ENCODE peak calls at places on chromosomes 7 and 10, in six cellular contexts. Y is IMR-90, D is H1, V is trophoblast cell, X is neuronal stem cell, R is mesendoderm. U is an unnamed sample.

GRCh38 chr10:131041361-131041916 is 270.1 kb downstream of the TCERG1L start:
- DNase-seq in V (no peak), R (no peak), X (no peak), D (no peak), Y (no peak), U (no peak)

GRCh38 chr7:115707684-115708341 is 322.8 kb downstream of the TFEC start:
- DNase-seq in X (no peak), R (peak), V (no peak), D (no peak), Y (no peak), U (no peak)

GRCh38 chr10:67438605-67439258 is 257.3 kb downstream of the CTNNA3 start:
- DNase-seq in D (no peak), V (no peak), R (no peak), X (no peak), Y (no peak), U (no peak)

GRCh38 chr10:12615296-12616220 is 266.2 kb downstream of the CAMK1D start:
- DNase-seq in R (no peak), X (no peak), D (no peak), V (no peak), Y (no peak), U (no peak)

GRCh38 chr7:4225352-4225751 is 456.7 kb upstream of the FOXK1 start:
- DNase-seq in D (no peak), X (no peak), V (no peak), Y (no peak), R (no peak), U (no peak)

GRCh38 chr10:130179640-130180039 is 43.4 kb downstream of the GLRX3 start:
- DNase-seq in X (peak), D (no peak), V (peak), R (peak), Y (peak), U (peak)

GRCh38 chr7:130869918-130870317 is 135.9 kb upstream of the KLF14 start:
- DNase-seq in R (no peak), D (no peak), Y (no peak), V (peak), X (no peak), U (no peak)

GRCh38 chr10:11881477-11882417 is 58.6 kb downstream of the PROSER2 start:
- DNase-seq in D (no peak), Y (peak), R (peak), X (no peak), V (peak), U (no peak)

GRCh38 chr10:122368502-122369254 is 5.8 kb upstream of the PLEKHA1 start:
- DNase-seq in R (no peak), D (no peak), X (no peak), Y (no peak), V (no peak), U (no peak)

GRCh38 chr7:13467111-13467547 is 522.3 kb downstream of the ETV1 start:
- DNase-seq in D (no peak), X (peak), R (peak), V (no peak), Y (no peak), U (no peak)

GRCh38 chr10:35916791-35917190 is 274.7 kb upstream of the FZD8 start:
- DNase-seq in R (peak), V (no peak), D (no peak), X (no peak), Y (peak), U (no peak)

GRCh38 chr7:101804642-101805401 is 12.6 kb upstream of the CUX1 start:
- DNase-seq in X (no peak), D (peak), R (peak), V (peak), Y (no peak), U (no peak)
- H3K4me3 ChIP-seq in X (no peak), D (peak), R (no peak), V (no peak), Y (no peak), U (no peak)

GRCh38 chr10:132981746-132982145 is 39.4 kb upstream of the CFAP46 start:
- DNase-seq in R (no peak), D (no peak), Y (no peak), V (no peak), X (no peak), U (no peak)
- H3K18ac ChIP-seq in R (no peak), D (no peak), Y (no peak), V (no peak), X (no peak), U (no peak)

DNA sequence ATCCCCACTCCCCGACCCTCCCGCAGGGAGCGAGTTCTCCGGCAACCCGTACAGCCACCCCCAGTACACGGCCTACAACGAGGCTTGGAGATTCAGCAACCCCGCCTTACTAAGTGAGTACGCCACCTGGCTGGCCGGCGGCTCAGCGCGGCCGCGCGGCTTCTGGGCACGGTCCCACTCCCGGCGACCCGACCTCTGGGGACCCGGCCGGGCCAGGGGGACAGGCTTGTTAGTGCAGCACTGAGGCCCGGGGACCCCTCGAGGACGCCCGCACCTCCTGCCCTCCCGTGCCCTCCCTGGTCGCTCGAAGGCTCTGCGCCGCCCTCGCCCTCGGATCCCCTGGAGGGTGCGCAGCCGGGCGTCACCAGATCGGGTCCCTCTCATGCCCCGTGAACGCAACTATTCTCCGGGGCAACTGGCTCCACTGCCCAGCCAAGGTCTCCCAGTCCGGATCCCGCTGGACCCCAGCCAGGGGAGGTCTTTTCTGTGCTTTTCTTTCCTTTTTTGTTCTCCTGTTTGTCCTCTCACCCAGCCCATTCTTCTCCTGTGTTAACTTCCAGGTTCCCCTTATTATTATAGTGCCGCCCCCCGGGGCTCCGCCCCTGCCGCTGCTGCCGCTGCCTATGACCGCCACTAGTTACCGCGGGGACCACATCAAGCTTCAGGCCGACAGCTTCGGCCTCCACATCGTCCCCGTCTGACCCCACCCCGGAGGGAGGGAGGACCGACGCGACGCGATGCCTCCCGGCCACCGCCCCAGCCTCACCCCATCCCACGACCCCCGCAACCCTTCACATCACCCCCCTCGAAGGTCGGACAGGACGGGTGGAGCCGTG is 81.8 kb downstream of the PAX2 start:
- DNase-seq in X (no peak), D (no peak), V (no peak), R (peak), Y (no peak), U (no peak)
- H3K4me3 ChIP-seq in X (no peak), D (peak), V (no peak), R (no peak), Y (no peak), U (peak)

DNA sequence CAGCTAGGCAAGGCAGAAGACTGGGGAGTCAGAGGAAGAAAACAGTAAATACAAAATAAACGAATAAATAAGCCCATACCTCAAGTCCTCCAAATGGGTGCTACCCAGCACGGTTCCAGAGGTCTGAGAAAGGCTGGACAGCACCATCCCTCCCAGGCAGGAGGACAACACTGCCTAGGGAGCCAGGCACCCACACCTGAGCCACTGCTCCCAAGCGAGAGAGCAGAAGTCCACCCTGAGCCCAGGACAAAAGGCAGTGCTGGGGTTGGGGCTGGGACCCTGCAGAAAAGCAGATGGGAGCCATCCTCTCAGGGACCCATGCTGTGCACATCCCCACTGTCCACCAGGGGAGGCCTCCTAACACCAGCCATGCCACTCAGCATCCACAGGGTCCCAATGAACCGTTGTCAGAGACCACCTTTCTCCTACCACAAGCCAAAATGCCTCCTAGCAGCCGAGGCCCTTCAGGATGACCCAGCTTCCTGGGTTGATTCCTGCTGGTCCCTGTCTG is 16.2 kb downstream of the GFRA1 start:
- DNase-seq in D (no peak), Y (no peak), X (no peak), R (no peak), V (no peak), U (no peak)
- H3K18ac ChIP-seq in D (no peak), Y (no peak), X (no peak), R (no peak), V (no peak), U (no peak)

DNA sequence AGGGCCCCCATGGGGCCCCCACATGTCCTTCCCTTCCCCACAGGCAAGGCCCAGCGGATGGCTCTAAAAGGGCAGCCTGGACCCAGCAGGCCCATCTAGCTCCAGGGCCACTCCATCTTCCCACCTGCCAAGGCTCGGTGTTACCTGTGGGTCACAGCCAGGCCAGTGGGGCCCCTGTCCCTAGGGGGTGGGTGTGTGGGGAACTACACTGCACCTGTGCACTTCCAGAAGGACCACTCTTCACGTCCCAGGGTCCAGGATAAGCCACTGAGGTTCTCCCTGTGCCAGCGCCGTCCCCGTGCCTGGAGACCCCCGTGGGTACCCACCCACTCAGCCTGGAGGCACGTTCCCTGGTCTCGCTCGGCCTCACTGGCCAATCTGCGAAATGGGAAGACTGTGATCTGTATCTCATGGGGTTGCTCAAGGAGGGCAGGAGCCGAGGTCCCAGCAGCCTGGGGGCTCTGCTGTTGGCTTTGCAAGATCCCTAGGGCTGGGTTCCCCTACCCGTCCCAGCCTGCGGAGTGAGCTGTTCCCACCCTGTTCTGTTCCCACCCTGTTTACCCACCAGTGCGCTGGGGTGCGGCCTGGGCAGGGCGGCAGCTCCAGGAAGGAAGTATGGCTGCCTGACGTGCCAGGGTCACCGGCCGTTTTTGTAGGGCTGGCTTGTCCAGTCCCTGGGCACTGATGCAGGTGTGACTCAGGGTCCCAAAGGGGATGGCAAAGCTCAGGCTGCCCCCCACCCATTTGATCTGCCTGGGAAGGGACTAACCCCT is 4.6 kb downstream of the PWWP2B start:
- DNase-seq in V (no peak), R (no peak), D (no peak), Y (no peak), X (no peak), U (no peak)
- H3K4me3 ChIP-seq in V (peak), R (no peak), D (no peak), Y (no peak), X (no peak), U (no peak)

DNA sequence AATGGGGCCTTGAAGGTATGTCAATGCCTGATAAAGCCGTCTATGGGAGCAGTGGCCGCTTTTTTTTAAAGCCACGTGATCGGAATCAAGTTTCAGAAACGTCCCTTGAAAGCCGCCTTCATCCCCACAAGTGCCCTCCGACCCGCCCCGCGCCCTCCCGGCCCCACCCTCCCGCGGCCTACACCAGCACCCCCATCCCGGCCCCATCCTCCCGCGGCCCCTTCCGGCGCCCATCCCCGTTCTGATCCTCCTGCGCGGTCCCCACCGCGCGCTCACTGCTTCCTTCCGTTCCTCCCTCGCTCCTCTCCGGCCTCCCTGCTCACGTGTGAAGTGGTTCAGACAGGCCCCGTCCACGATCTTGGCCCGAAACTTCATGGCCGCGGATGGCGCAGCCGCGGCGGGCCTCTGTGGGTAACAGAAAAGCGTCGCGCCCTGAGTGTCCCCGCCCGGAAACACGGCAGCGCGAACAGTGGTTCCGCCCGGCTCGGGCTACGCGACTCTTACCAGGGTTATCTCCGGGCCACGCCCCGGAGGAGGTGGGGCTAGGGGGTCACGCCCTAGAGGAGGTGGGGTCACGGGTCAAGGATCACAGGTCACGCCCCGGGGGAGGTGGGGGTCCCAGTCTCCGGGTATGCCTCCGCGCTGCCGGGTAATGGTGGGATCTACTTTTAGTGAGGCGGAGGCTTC is at the start of gene HUS1:
- DNase-seq in X (peak), V (peak), D (peak), R (peak), Y (peak), U (peak)
- H3K18ac ChIP-seq in X (peak), V (peak), D (peak), R (peak), Y (peak), U (peak)

GRCh38 chr10:17214486-17214885 is 13.0 kb upstream of the TRDMT1 start:
- DNase-seq in R (no peak), D (no peak), V (no peak), X (no peak), Y (no peak), U (peak)

GRCh38 chr10:17214991-17215781 is 12.9 kb upstream of the VIM start:
- DNase-seq in R (no peak), D (no peak), Y (peak), V (no peak), X (no peak), U (peak)

GRCh38 chr10:17216901-17217395 is 11.1 kb upstream of the VIM start:
- DNase-seq in X (no peak), D (no peak), V (no peak), R (no peak), Y (no peak), U (peak)

GRCh38 chr10:17216217-17216900 is 11.7 kb upstream of the VIM start:
- DNase-seq in R (peak), X (no peak), D (no peak), V (peak), Y (peak), U (peak)

GRCh38 chr10:17215782-17216122 is 12.3 kb upstream of the VIM start:
- DNase-seq in R (no peak), Y (no peak), V (no peak), D (no peak), X (no peak), U (no peak)
- H3K4me3 ChIP-seq in R (no peak), Y (no peak), V (no peak), D (no peak), X (no peak), U (no peak)

GRCh38 chr10:86138551-86139065 is 228.0 kb downstream of the GRID1 start:
- DNase-seq in X (no peak), D (no peak), Y (no peak), V (no peak), R (no peak), U (no peak)
- H3K18ac ChIP-seq in X (peak), D (no peak), Y (no peak), V (no peak), R (no peak), U (no peak)